ENCODE peak calls at places on chromosome 1, in eight cellular contexts. Z is brain microvascular endothelial cell, O is ovary, S is foreskin fibroblast, A is HFF-Myc, Q is IMR-90, C is lower lobe of right lung, R is esophagus squamous epithelium. F is an unnamed sample.

GRCh38 chr1:222224576-222224975 is 323.3 kb downstream of the HHIPL2 start:
- DNase-seq in Z (no peak), O (no peak), S (peak), A (no peak), Q (peak), C (no peak), R (no peak), F (no peak)

GRCh38 chr1:10765734-10766478 is 30.5 kb downstream of the CASZ1 start:
- DNase-seq in Z (no peak), O (no peak), S (no peak), A (no peak), Q (no peak), C (peak), R (no peak), F (no peak)

GRCh38 chr1:102550729-102551384 is 554.1 kb upstream of the OLFM3 start:
- DNase-seq in Z (peak), O (peak), S (peak), A (peak), Q (peak), C (no peak), R (no peak), F (peak)

GRCh38 chr1:232110281-232111090 is 483.9 kb downstream of the DISC1 start:
- DNase-seq in Z (peak), O (no peak), S (peak), A (peak), Q (peak), C (no peak), R (no peak), F (peak)

GRCh38 chr1:24417681-24418080 is 2.1 kb downstream of the NIPAL3 start:
- DNase-seq in Z (peak), O (no peak), S (peak), A (no peak), Q (peak), C (no peak), R (no peak), F (no peak)

GRCh38 chr1:77926561-77927357 is 38.3 kb downstream of the NEXN start:
- DNase-seq in Z (no peak), O (no peak), S (no peak), A (no peak), Q (no peak), C (no peak), R (no peak), F (no peak)

GRCh38 chr1:173114381-173114780 is 63.6 kb upstream of the TNFSF18 start:
- DNase-seq in Z (no peak), O (no peak), S (no peak), A (no peak), Q (no peak), C (no peak), R (no peak), F (no peak)

GRCh38 chr1:93708734-93709481 is 27.3 kb upstream of the BCAR3 start:
- DNase-seq in Z (no peak), O (peak), S (peak), A (no peak), Q (peak), C (no peak), R (no peak), F (peak)

GRCh38 chr1:96820111-96820510 is 98.5 kb downstream of the PTBP2 start:
- DNase-seq in Z (no peak), O (no peak), S (no peak), A (no peak), Q (peak), C (no peak), R (no peak), F (no peak)

GRCh38 chr1:236768601-236769000 is 26.5 kb upstream of the MTR start:
- DNase-seq in Z (no peak), O (no peak), S (no peak), A (no peak), Q (no peak), C (no peak), R (no peak), F (no peak)

GRCh38 chr1:223316082-223316481 is 47.9 kb downstream of the SUSD4 start:
- DNase-seq in Z (no peak), O (no peak), S (no peak), A (no peak), Q (no peak), C (no peak), R (no peak), F (no peak)

GRCh38 chr1:16076871-16077250 is 3.4 kb upstream of the FAM131C start:
- DNase-seq in Z (no peak), O (no peak), S (peak), A (no peak), Q (peak), C (no peak), R (no peak), F (peak)

GRCh38 chr1:20729990-20730689 is 2.4 kb downstream of the SH2D5 start:
- DNase-seq in Z (no peak), O (no peak), S (no peak), A (no peak), Q (no peak), C (no peak), R (no peak), F (no peak)

GRCh38 chr1:42927920-42928505 is 30.7 kb downstream of the SLC2A1 start:
- DNase-seq in Z (no peak), O (no peak), S (no peak), A (no peak), Q (no peak), C (no peak), R (no peak), F (no peak)

GRCh38 chr1:60757485-60757884 is 324.9 kb upstream of the NFIA start:
- DNase-seq in Z (no peak), O (no peak), S (peak), A (no peak), Q (no peak), C (no peak), R (no peak), F (no peak)

GRCh38 chr1:172948457-172948856 is 102.3 kb downstream of the TNFSF18 start:
- DNase-seq in Z (peak), O (no peak), S (peak), A (peak), Q (peak), C (no peak), R (no peak), F (peak)

GRCh38 chr1:148158594-148158993 is 6.5 kb upstream of the NBPF11 start:
- DNase-seq in Z (no peak), O (no peak), S (no peak), A (no peak), Q (no peak), C (no peak), R (no peak), F (no peak)

GRCh38 chr1:59163268-59164092 is 133.4 kb upstream of the FGGY start:
- DNase-seq in Z (peak), O (no peak), S (peak), A (no peak), Q (peak), C (no peak), R (no peak), F (peak)

GRCh38 chr1:60488857-60489256 is 415.3 kb upstream of the C1orf87 start:
- DNase-seq in Z (no peak), O (no peak), S (no peak), A (no peak), Q (no peak), C (no peak), R (no peak), F (no peak)

GRCh38 chr1:214899908-214900470 is 182.5 kb upstream of the KCNK2 start:
- DNase-seq in Z (peak), O (no peak), S (peak), A (no peak), Q (peak), C (no peak), R (no peak), F (peak)

GRCh38 chr1:175673236-175674150 is 69.9 kb downstream of the TNR start:
- DNase-seq in Z (no peak), O (no peak), S (no peak), A (no peak), Q (no peak), C (no peak), R (no peak), F (no peak)

GRCh38 chr1:246695136-246695535 is 29.1 kb upstream of the SCCPDH start:
- DNase-seq in Z (no peak), O (no peak), S (peak), A (no peak), Q (peak), C (no peak), R (no peak), F (no peak)

GRCh38 chr1:151371744-151372410 is 628 bp downstream of the SELENBP1 start:
- DNase-seq in Z (no peak), O (peak), S (peak), A (no peak), Q (peak), C (peak), R (no peak), F (peak)

GRCh38 chr1:52825868-52826267 is 16.7 kb upstream of the ZYG11A start:
- DNase-seq in Z (no peak), O (no peak), S (peak), A (no peak), Q (peak), C (no peak), R (no peak), F (no peak)
- TF ChIP-seq CTCF in Z (no peak), O (no peak), S (no peak), A (peak), Q (peak), C (no peak), R (no peak), F (peak)

GRCh38 chr1:57879700-57880099 is 455.8 kb upstream of the DAB1 start:
- DNase-seq in Z (no peak), O (no peak), S (no peak), A (no peak), Q (no peak), C (no peak), R (no peak), F (no peak)
- H3K4me3 ChIP-seq in Z (no peak), O (no peak), S (no peak), A (no peak), Q (no peak), C (no peak), R (no peak), F (no peak)

GRCh38 chr1:240947438-240948224 is 335.7 kb upstream of the GREM2 start:
- DNase-seq in Z (no peak), O (no peak), S (no peak), A (no peak), Q (no peak), C (no peak), R (no peak), F (no peak)

GRCh38 chr1:240941706-240942370 is 329.9 kb upstream of the GREM2 start:
- DNase-seq in Z (no peak), O (no peak), S (no peak), A (no peak), Q (no peak), C (no peak), R (no peak), F (peak)

GRCh38 chr1:240942901-240943300 is 330.9 kb upstream of the GREM2 start:
- DNase-seq in Z (no peak), O (no peak), S (no peak), A (no peak), Q (no peak), C (no peak), R (no peak), F (no peak)

GRCh38 chr1:240946926-240947325 is 335.0 kb upstream of the GREM2 start:
- DNase-seq in Z (peak), O (no peak), S (peak), A (peak), Q (peak), C (no peak), R (no peak), F (peak)
- TF ChIP-seq CTCF in Z (peak), O (no peak), S (peak), A (peak), Q (peak), C (peak), R (no peak), F (peak)

GRCh38 chr1:156894711-156895407 is 1.3 kb downstream of the PEAR1 start:
- DNase-seq in Z (no peak), O (peak), S (peak), A (no peak), Q (peak), C (peak), R (no peak), F (no peak)
- H3K4me3 ChIP-seq in Z (peak), O (peak), S (peak), A (peak), Q (no peak), C (peak), R (no peak), F (peak)

GRCh38 chr1:44785027-44785376 is 3.0 kb downstream of the BEST4 start:
- DNase-seq in Z (no peak), O (peak), S (no peak), A (no peak), Q (no peak), C (peak), R (no peak), F (no peak)
- TF ChIP-seq CTCF in Z (peak), O (no peak), S (no peak), A (no peak), Q (no peak), C (no peak), R (no peak), F (no peak)

GRCh38 chr1:160488347-160489058 is 34.6 kb downstream of the SLAMF6 start:
- DNase-seq in Z (no peak), O (no peak), S (no peak), A (no peak), Q (no peak), C (no peak), R (no peak), F (no peak)

GRCh38 chr1:160489513-160490261 is 33.4 kb downstream of the SLAMF6 start:
- DNase-seq in Z (no peak), O (no peak), S (no peak), A (no peak), Q (no peak), C (no peak), R (no peak), F (no peak)

GRCh38 chr1:160481979-160482596 is 41.0 kb downstream of the SLAMF6 start:
- DNase-seq in Z (no peak), O (no peak), S (no peak), A (no peak), Q (no peak), C (no peak), R (no peak), F (no peak)

GRCh38 chr1:160483505-160484185 is 39.4 kb downstream of the SLAMF6 start:
- DNase-seq in Z (no peak), O (no peak), S (no peak), A (no peak), Q (no peak), C (no peak), R (no peak), F (no peak)

DNA sequence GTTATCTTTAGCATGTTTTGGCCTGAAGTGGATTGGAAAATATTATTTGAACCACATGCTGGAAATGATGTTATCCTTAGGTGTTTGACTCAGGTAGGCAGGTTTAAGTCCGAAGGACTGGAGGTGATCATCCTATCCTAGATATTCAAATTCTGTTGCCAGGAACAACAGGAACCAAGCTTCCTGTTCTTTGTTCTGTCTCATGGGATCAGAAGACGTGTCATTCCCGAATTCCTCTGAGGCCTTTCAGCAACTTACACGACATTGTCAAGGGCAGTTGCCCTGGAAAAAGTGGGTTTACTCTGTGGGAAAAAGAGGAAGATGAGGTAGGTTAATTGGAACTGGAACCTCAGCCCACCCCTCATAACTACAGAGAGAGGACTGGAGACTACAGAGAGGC is 36.6 kb downstream of the SLAMF6 start:
- DNase-seq in Z (no peak), O (no peak), S (no peak), A (no peak), Q (no peak), C (no peak), R (no peak), F (no peak)
- H3K4me3 ChIP-seq in Z (no peak), O (no peak), S (no peak), A (no peak), Q (no peak), C (no peak), R (no peak), F (no peak)